ENCODE peak calls at places on chromosomes 11 and 22, in four cellular contexts. D is heart left ventricle, P is uterus, Z is A549. W is an unnamed sample.

GRCh38 chr22:39026509-39027150 is 5.7 kb downstream of the APOBEC3D start:
- DNase-seq in Z (no peak), D (no peak), P (no peak), W (no peak)

GRCh38 chr11:126459691-126460404 is 104.4 kb downstream of the ST3GAL4 start:
- DNase-seq in Z (no peak), P (peak; percentile 36), D (no peak), W (no peak)

GRCh38 chr22:22855617-22856308 is 31.9 kb upstream of the IGLL5 start:
- DNase-seq in Z (no peak), D (no peak), P (no peak), W (no peak)

GRCh38 chr22:38355275-38355674 is 38.0 kb upstream of the CSNK1E start:
- DNase-seq in D (no peak), P (no peak), Z (no peak), W (no peak)

GRCh38 chr11:116970485-116971292 is 127.5 kb downstream of the SIK3 start:
- DNase-seq in D (no peak), Z (no peak), P (no peak), W (no peak)

GRCh38 chr11:75583710-75584658 is 21.9 kb downstream of the SERPINH1 start:
- DNase-seq in D (peak; percentile 71), Z (no peak), P (peak; percentile 87), W (peak; percentile 64)

GRCh38 chr11:45803981-45804805 is 756 bp upstream of the SLC35C1 start:
- DNase-seq in Z (peak; percentile 47), D (peak; percentile 88), P (peak; percentile 76), W (peak; percentile 94)

GRCh38 chr11:65899356-65900124 is 648 bp downstream of the FOSL1 start:
- DNase-seq in D (peak; percentile 65), Z (peak; percentile 75), P (no peak), W (peak; percentile 68)

GRCh38 chr11:74546752-74547151 is 45.6 kb upstream of the POLD3 start:
- DNase-seq in P (no peak), D (no peak), Z (no peak), W (no peak)

GRCh38 chr11:123231263-123231662 is 36.2 kb upstream of the CLMP start:
- DNase-seq in P (no peak), Z (peak; percentile 38), D (no peak), W (no peak)

GRCh38 chr22:46769706-46770105 is 7.3 kb downstream of the TBC1D22A start:
- DNase-seq in D (no peak), P (no peak), Z (no peak), W (no peak)

GRCh38 chr22:36727927-36728488 is 24.5 kb upstream of the CACNG2 start:
- DNase-seq in D (no peak), Z (no peak), P (no peak), W (no peak)

GRCh38 chr11:68315581-68315920 is 3.2 kb downstream of the LRP5 start:
- DNase-seq in Z (no peak), D (no peak), P (no peak), W (no peak)

GRCh38 chr11:63505857-63506528 is at the start of gene LGALS12:
- DNase-seq in P (no peak), D (no peak), Z (no peak), W (peak; percentile 38)

GRCh38 chr11:88280673-88281316 is 56.7 kb downstream of the CTSC start:
- DNase-seq in D (no peak), P (no peak), Z (no peak), W (no peak)

GRCh38 chr11:44978961-44979331 is 28.3 kb upstream of the TP53I11 start:
- DNase-seq in D (no peak), P (no peak), Z (peak; percentile 63), W (peak; percentile 82)

GRCh38 chr22:41478473-41478872 is 9.6 kb downstream of the ACO2 start:
- DNase-seq in D (no peak), P (no peak), Z (no peak), W (no peak)

GRCh38 chr11:33195391-33196190 is 34.3 kb upstream of the CSTF3 start:
- DNase-seq in D (no peak), P (no peak), Z (no peak), W (no peak)

GRCh38 chr11:35541621-35542375 is 16.4 kb upstream of the PAMR1 start:
- DNase-seq in Z (no peak), D (peak; percentile 48), P (peak; percentile 92), W (no peak)

GRCh38 chr11:69636512-69636866 is 4.5 kb upstream of the CCND1 start:
- DNase-seq in P (no peak), Z (peak; percentile 61), D (peak; percentile 89), W (peak; percentile 79)

GRCh38 chr11:19864141-19865120 is 151.8 kb downstream of the NAV2 start:
- DNase-seq in P (no peak), Z (no peak), D (no peak), W (peak; percentile 54)

GRCh38 chr22:41857160-41857859 is 24.4 kb downstream of the SREBF2 start:
- DNase-seq in D (peak; percentile 40), Z (peak; percentile 68), P (peak; percentile 31), W (no peak)

GRCh38 chr11:121206810-121207209 is 85.8 kb upstream of the SC5D start:
- DNase-seq in Z (no peak), D (no peak), P (no peak), W (no peak)

GRCh38 chr22:19668748-19669147 is 45.6 kb upstream of the SEPTIN5 start:
- DNase-seq in Z (no peak), P (no peak), D (no peak), W (no peak)

GRCh38 chr11:7534030-7534378 is 20.2 kb downstream of the PPFIBP2 start:
- DNase-seq in P (no peak), Z (no peak), D (no peak), W (no peak)

GRCh38 chr22:19994851-19995610 is 21.6 kb downstream of the ARVCF start:
- DNase-seq in Z (no peak), D (no peak), P (no peak), W (no peak)

GRCh38 chr11:58658553-58659080 is 36.2 kb downstream of the CNTF start:
- DNase-seq in Z (no peak), D (no peak), P (no peak), W (no peak)

GRCh38 chr22:28817919-28818859 is 17.8 kb upstream of the XBP1 start:
- DNase-seq in P (no peak), D (no peak), Z (no peak), W (peak; percentile 73)

GRCh38 chr11:2787816-2788750 is 88.3 kb upstream of the KCNQ1OT1 start:
- DNase-seq in Z (no peak), D (peak; percentile 17), P (no peak), W (no peak)

DNA sequence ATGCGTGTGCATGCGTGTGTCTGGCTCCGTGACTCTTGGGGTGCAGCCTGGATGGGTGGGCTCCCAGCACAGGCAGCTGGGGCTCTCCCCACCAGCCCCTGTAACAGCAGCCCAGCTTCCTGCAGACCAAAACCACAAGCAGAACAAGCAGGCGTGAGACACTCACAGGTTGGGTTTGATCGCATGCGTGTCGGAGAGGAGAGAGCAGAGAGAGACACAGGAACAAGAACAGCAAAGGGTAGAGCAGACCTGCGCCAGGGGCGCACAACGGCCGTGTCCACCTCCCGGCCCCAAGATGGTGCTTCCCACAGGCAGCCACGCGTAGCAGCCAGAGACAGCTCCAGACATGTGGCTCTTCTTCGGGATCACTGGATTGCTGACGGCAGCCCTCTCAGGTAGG is at the start of gene CD6:
- DNase-seq in D (no peak), P (no peak), Z (no peak), W (no peak)
- TF ChIP-seq POLR2A in D (no peak), P (no peak), Z (no peak), W (no peak)

GRCh38 chr11:92796744-92797143 is 172.7 kb upstream of the MTNR1B start:
- DNase-seq in D (no peak), P (no peak), Z (no peak), W (no peak)
- TF ChIP-seq CTCF in D (no peak), P (no peak), Z (no peak), W (no peak)

DNA sequence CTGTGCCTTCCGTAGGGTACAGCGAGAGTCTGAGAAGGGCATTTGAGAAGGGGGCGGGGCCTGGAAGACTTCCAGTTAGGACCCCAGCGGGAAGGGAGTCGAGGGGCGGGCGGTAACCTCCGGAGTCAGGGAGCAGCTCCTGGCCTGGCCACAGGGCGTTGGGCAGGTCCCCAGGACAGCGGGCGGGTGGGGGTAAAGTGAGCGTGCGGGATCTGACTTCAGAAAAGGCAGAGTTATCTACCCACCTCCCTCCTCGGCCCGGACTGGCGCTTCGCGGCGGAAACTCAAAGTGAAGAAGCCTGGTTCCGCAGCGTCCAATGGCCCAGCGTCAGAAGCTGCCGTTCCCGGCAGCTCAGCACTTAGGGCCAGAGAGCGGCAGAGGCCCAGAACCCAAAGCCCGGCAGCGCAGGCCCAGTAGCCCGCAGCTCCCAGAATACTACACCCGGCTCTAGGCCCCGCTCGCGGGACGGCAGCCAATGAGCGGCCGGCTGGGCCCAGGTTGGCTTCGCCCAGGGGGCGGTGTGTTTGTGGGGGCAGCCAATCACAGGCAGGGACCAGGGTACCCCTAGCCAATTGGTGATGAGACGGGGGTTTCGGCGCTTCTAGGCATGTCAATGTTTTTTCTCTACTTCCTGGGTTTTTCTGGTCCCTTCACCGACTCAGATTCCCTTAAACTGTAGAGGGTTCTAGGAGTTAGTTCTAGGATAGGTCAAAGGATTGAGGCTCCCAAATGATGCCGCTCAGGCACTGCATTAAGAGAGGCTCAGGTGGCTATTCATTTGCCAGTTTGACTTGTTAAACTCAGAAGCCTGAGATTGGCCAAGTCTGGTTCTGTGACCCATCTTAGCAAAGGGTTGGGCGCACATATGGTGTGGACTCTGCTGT is at the start of gene TRIM68:
- DNase-seq in Z (peak; percentile 96), P (peak; percentile 94), D (peak; percentile 97), W (peak; percentile 98)
- TF ChIP-seq POLR2A in Z (peak; percentile 81), P (peak; percentile 74), D (no peak), W (peak; percentile 90)

GRCh38 chr11:77505956-77506355 is 32.1 kb upstream of the PAK1 start:
- DNase-seq in P (no peak), Z (no peak), D (no peak), W (no peak)

GRCh38 chr11:77512092-77512491 is 38.2 kb upstream of the PAK1 start:
- DNase-seq in P (no peak), D (peak; percentile 20), Z (no peak), W (no peak)

GRCh38 chr11:77510095-77510494 is 36.2 kb upstream of the PAK1 start:
- DNase-seq in D (no peak), P (no peak), Z (no peak), W (no peak)

GRCh38 chr11:77506857-77507256 is 33.0 kb upstream of the PAK1 start:
- DNase-seq in Z (no peak), P (no peak), D (no peak), W (no peak)

GRCh38 chr11:77508031-77508430 is 34.1 kb upstream of the PAK1 start:
- DNase-seq in P (no peak), Z (no peak), D (no peak), W (no peak)
- TF ChIP-seq CTCF in P (no peak), Z (no peak), D (no peak), W (peak; percentile 35)

GRCh38 chr11:131391161-131391560 is 20.7 kb downstream of the NTM start:
- DNase-seq in Z (no peak), D (no peak), P (no peak), W (no peak)

GRCh38 chr11:131385763-131386394 is 15.5 kb downstream of the NTM start:
- DNase-seq in Z (no peak), P (no peak), D (no peak), W (no peak)

GRCh38 chr11:131389582-131389981 is 19.2 kb downstream of the NTM start:
- DNase-seq in D (no peak), P (no peak), Z (no peak), W (no peak)

GRCh38 chr11:131386408-131386807 is 16.0 kb downstream of the NTM start:
- DNase-seq in P (no peak), Z (no peak), D (no peak), W (no peak)
- TF ChIP-seq POLR2A in P (no peak), Z (no peak), D (no peak), W (no peak)